ENCODE peak calls at places on chromosome 10, in six cellular contexts. D is GM23248, K is HCT116, A is SK-N-SH, L is MM.1S, U is PC-3. H is an unnamed sample. For H3K9me2, the result is how much of the 10 kb centered on the place peaks cover.

GRCh38 chr10:77245953-77246352 is 391.7 kb downstream of the KCNMA1 start:
- DNase-seq in U (no peak), A (no peak), D (peak), K (no peak), L (no peak), H (no peak)

GRCh38 chr10:60908896-60909295 is 35.1 kb downstream of the RHOBTB1 start:
- DNase-seq in K (no peak), U (no peak), D (no peak), L (no peak), A (no peak), H (no peak)

GRCh38 chr10:36817898-36818297 is 307.5 kb upstream of the ANKRD30A start:
- DNase-seq in U (no peak), L (no peak), D (no peak), K (no peak), A (no peak), H (no peak)

GRCh38 chr10:21926949-21927348 is 76.6 kb downstream of the DNAJC1 start:
- DNase-seq in K (no peak), A (no peak), U (peak), D (peak), L (no peak), H (no peak)

GRCh38 chr10:15197276-15197675 is 28.8 kb upstream of the NMT2 start:
- DNase-seq in K (no peak), D (peak), L (no peak), U (peak), A (no peak), H (no peak)

GRCh38 chr10:20598590-20598989 is 298.5 kb downstream of the NEBL start:
- DNase-seq in D (peak), K (no peak), L (no peak), U (peak), A (no peak), H (no peak)

GRCh38 chr10:84348860-84349259 is 20.5 kb downstream of the CCSER2 start:
- DNase-seq in D (peak), A (no peak), L (no peak), U (peak), K (no peak), H (no peak)

GRCh38 chr10:48459270-48460147 is 145.4 kb downstream of the ARHGAP22 start:
- DNase-seq in K (no peak), A (no peak), D (no peak), L (no peak), U (no peak), H (no peak)

GRCh38 chr10:34932235-34932634 is 117.1 kb upstream of the PARD3 start:
- DNase-seq in K (no peak), U (no peak), D (no peak), A (no peak), L (no peak), H (no peak)

GRCh38 chr10:33899578-33900531 is 565.4 kb upstream of the NRP1 start:
- DNase-seq in U (peak), A (no peak), L (no peak), D (peak), K (no peak), H (no peak)

GRCh38 chr10:67141300-67141699 is 215.5 kb downstream of the LRRTM3 start:
- DNase-seq in D (no peak), L (no peak), K (no peak), A (no peak), U (no peak), H (no peak)

GRCh38 chr10:133461841-133462240 is 8.1 kb downstream of the SCART1 start:
- DNase-seq in A (peak), D (no peak), L (no peak), K (no peak), U (no peak), H (no peak)

GRCh38 chr10:29736325-29737208 is 101.8 kb upstream of the SVIL start:
- DNase-seq in K (no peak), A (peak), D (peak), L (no peak), U (peak), H (no peak)
- H3K4me3 ChIP-seq in K (peak), A (peak), D (peak), L (peak), U (peak), H (no peak)

DNA sequence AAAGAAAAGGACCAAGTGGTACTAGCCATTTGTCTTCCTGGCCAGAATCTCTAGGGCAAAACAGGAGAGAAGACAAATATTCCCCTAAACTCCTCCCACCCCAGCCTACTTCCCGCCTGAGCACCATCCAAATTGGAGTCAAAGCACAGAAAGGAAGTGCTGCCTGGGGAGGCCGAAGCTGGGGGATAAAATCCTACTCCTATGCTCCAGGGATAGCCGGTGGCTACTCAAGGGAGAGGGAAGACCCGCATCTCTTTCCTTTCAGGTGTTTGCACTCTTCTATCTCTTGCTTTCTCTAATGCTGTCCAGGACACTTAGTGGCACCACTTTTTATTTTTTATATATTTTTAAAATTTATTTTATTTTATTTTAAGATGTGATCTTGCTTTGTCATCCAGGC is 7.1 kb upstream of the DUSP5 start:
- DNase-seq in A (no peak), K (no peak), L (no peak), U (no peak), D (no peak), H (no peak)
- H3K9ac ChIP-seq in A (no peak), K (no peak), L (no peak), U (no peak), D (no peak), H (no peak)

GRCh38 chr10:86632951-86633350 is 21.4 kb upstream of the OPN4 start:
- DNase-seq in D (no peak), A (no peak), L (no peak), K (no peak), U (no peak), H (no peak)

GRCh38 chr10:86635402-86635801 is 18.9 kb upstream of the OPN4 start:
- DNase-seq in K (no peak), U (peak), D (peak), L (no peak), A (no peak), H (no peak)

GRCh38 chr10:86630079-86630478 is 24.3 kb upstream of the OPN4 start:
- DNase-seq in L (no peak), U (no peak), D (peak), K (no peak), A (no peak), H (no peak)

DNA sequence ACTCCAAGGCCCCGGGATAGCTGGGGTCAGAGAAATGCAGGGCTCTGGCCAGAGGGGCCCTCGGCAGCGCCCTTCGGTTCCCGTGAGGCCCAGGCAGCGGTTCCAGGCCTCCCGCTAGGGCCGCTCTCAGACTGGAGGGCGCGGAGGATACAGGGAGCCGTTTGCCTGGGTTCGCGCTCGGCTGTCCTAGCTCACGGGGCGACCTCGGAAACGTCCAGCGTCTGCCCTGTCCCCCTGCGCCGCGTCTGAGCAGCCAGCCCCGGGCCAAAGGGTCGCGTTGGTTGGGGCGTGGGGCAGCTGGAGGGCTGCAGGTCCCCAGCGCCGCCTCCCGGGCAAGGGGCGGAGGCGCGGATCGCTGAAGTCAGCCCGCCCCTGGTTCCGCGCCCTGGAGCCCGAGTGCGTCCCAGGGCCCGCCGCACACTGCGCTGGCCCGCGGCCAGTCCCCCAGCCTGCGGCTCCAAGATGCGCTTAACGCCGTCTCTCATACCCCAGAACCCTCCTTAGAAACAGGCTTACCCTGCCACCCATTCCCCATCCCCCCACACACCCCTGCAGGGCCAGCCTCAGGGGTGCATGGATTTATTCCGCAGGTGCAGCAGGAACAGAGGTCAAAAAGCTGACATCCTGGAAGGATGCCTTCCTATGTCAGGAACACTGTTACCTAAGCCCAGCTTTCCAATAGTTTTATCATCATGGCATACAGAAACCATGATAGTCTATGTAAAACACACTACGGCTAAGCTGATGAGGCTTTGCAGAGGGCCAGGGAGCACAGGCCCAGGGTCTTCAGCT is 22.1 kb upstream of the OPN4 start:
- DNase-seq in D (peak), U (no peak), K (no peak), A (no peak), L (no peak), H (no peak)
- H3K9me2 ChIP-seq in D (under half), U (under half), K (under half), A (under half), L (under half), H (under half)

GRCh38 chr10:25682203-25682950 is 251.7 kb upstream of the MYO3A start:
- DNase-seq in A (peak), U (no peak), D (peak), K (no peak), L (no peak), H (no peak)
- H3K4me3 ChIP-seq in A (no peak), U (no peak), D (peak), K (no peak), L (no peak), H (no peak)

DNA sequence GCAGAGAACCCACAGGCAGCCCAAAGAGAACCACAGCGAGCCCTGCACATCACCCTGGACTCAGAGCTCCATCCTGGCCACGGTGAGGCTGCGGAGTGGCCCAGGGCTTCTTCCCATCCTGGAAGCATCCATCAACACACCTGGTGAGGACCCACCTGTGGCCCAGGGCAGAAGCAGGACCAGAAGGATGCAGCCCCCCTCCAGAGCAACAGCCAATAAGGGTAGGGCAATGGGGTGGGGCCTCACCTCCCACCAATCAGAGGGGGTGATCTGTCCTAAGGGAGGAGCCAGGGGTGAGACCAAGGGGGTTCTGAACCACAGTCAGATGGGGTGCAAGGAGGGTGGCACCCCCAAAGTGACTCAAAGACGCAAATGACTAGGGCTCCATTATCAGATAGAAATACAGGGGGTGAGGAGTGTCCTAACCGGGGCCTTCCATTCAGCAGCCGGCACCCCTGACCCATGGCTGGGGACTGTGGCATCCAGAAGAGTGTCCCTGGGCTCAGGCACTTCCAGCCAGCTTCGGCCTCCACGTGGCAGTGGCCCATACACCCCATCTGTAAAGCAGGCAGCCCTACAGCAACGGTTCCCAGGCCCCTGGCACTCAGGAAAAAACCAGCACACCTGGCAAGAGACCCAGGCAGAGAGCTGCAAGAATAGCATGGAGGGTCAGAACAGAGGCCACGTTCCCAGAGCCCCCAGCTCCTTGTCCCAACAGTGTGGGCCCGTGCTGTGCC is 36.9 kb downstream of the STK32C start:
- DNase-seq in L (no peak), A (no peak), U (no peak), K (no peak), D (no peak), H (no peak)
- H3K9ac ChIP-seq in L (no peak), A (no peak), U (no peak), K (no peak), D (no peak), H (no peak)

GRCh38 chr10:122055252-122055651 is 66.3 kb downstream of the TACC2 start:
- DNase-seq in D (no peak), K (no peak), U (no peak), A (no peak), L (no peak), H (no peak)
- H3K9me2 ChIP-seq in D (under half), K (under half), U (under half), A (under half), L (under half), H (under half)

GRCh38 chr10:122019414-122019975 is 30.5 kb downstream of the TACC2 start:
- DNase-seq in U (peak), L (peak), D (no peak), K (no peak), A (no peak), H (no peak)
- H3K4me3 ChIP-seq in U (peak), L (peak), D (no peak), K (no peak), A (no peak), H (no peak)

H was measured in Karpas-422.